ENCODE peak calls at places on chromosomes 6 and 20, in eight cellular contexts. A is Peyer's patch, H is skeletal muscle cell, S is psoas muscle, U is activated gamma-delta T cell treated with Interleukin-2 at 50 U/mL for 16 hours, I is B cell, O is K562, M is A549. L is an unnamed sample.

GRCh38 chr6:15264902-15265761 is 19.3 kb downstream of the JARID2 start:
- DNase-seq in U (no peak), A (no peak), S (peak; percentile 64), O (peak; percentile 51), M (no peak), H (peak; percentile 77), I (no peak), L (no peak)

GRCh38 chr20:34343458-34344255 is 19.4 kb upstream of the ITCH start:
- DNase-seq in U (no peak), O (no peak), A (no peak), H (no peak), M (no peak), S (no peak), I (no peak), L (no peak)

GRCh38 chr6:67221226-67221625 is 1413.9 kb upstream of the ADGRB3 start:
- DNase-seq in S (no peak), H (peak; percentile 8), A (no peak), U (no peak), M (no peak), I (no peak), O (no peak), L (no peak)

GRCh38 chr6:110731196-110731595 is 84.1 kb downstream of the CDK19 start:
- DNase-seq in H (no peak), O (no peak), S (no peak), M (no peak), I (no peak), A (no peak), U (no peak), L (no peak)

GRCh38 chr6:53342210-53342609 is 6.5 kb downstream of the ELOVL5 start:
- DNase-seq in I (no peak), M (no peak), S (no peak), O (no peak), H (no peak), U (no peak), A (no peak), L (no peak)

GRCh38 chr6:43706788-43707187 is 19.2 kb upstream of the MRPS18A start:
- DNase-seq in U (no peak), S (no peak), A (no peak), M (no peak), I (no peak), O (no peak), H (no peak), L (no peak)

GRCh38 chr6:38063973-38064372 is 244.4 kb downstream of the ZFAND3 start:
- DNase-seq in A (no peak), H (no peak), M (no peak), S (no peak), O (no peak), I (no peak), U (no peak), L (no peak)

GRCh38 chr6:40791004-40791403 is 203.8 kb upstream of the LRFN2 start:
- DNase-seq in I (no peak), H (no peak), M (no peak), S (no peak), U (no peak), O (no peak), A (no peak), L (no peak)

GRCh38 chr20:23624307-23624706 is 13.4 kb downstream of the CST3 start:
- DNase-seq in A (no peak), M (no peak), O (no peak), H (no peak), U (no peak), S (no peak), I (no peak), L (no peak)

GRCh38 chr20:53865905-53866786 is 204.2 kb downstream of the BCAS1 start:
- DNase-seq in H (no peak), I (no peak), A (peak; percentile 30), M (peak; percentile 32), O (no peak), S (no peak), U (no peak), L (no peak)

GRCh38 chr6:132087391-132087790 is 136.2 kb upstream of the CCN2 start:
- DNase-seq in M (no peak), A (no peak), S (no peak), I (no peak), O (no peak), U (no peak), H (peak; percentile 61), L (no peak)

GRCh38 chr20:40562031-40562430 is 127.0 kb downstream of the MAFB start:
- DNase-seq in S (no peak), H (no peak), O (no peak), U (no peak), M (no peak), A (no peak), I (no peak), L (no peak)

GRCh38 chr6:21616005-21616404 is 22.5 kb downstream of the SOX4 start:
- DNase-seq in S (no peak), O (no peak), A (no peak), U (no peak), I (no peak), H (no peak), M (no peak), L (no peak)

GRCh38 chr6:17705778-17706579 is 746 bp downstream of the NUP153 start:
- DNase-seq in U (peak; percentile 77), A (peak; percentile 80), O (no peak), H (no peak), I (peak; percentile 92), M (peak; percentile 48), S (peak; percentile 80), L (peak; percentile 87)

GRCh38 chr6:75791881-75792280 is 42.8 kb downstream of the MYO6 start:
- DNase-seq in S (no peak), A (no peak), O (no peak), I (no peak), M (no peak), U (no peak), H (no peak), L (no peak)

GRCh38 chr6:3526962-3527796 is 70.3 kb upstream of the SLC22A23 start:
- DNase-seq in U (no peak), A (no peak), O (no peak), I (no peak), S (no peak), H (no peak), M (no peak), L (no peak)

GRCh38 chr6:54588176-54588575 is 258.4 kb upstream of the FAM83B start:
- DNase-seq in M (no peak), H (peak; percentile 10), I (no peak), A (no peak), O (no peak), S (no peak), U (no peak), L (no peak)

GRCh38 chr6:121247386-121247785 is 86.9 kb downstream of the TBC1D32 start:
- DNase-seq in O (no peak), S (no peak), M (no peak), H (peak; percentile 15), A (no peak), I (no peak), U (no peak), L (no peak)

GRCh38 chr6:142146828-142147662 is at the start of the genes NMBR and VTA1:
- DNase-seq in O (peak; percentile 94), I (peak; percentile 71), U (peak; percentile 94), M (peak; percentile 83), S (peak; percentile 98), A (peak; percentile 96), H (peak; percentile 99), L (peak; percentile 80)

GRCh38 chr6:122869437-122870024 is 80.5 kb downstream of the SMPDL3A start:
- DNase-seq in H (peak; percentile 22), I (no peak), S (no peak), U (no peak), O (peak; percentile 25), A (no peak), M (peak; percentile 15), L (peak; percentile 34)

GRCh38 chr20:58011106-58011946 is 217.1 kb downstream of the ANKRD60 start:
- DNase-seq in M (no peak), I (no peak), U (no peak), A (no peak), S (no peak), H (no peak), O (no peak), L (no peak)

GRCh38 chr6:139983555-139984276 is 609.3 kb upstream of the CITED2 start:
- DNase-seq in M (no peak), S (no peak), A (no peak), I (no peak), U (no peak), H (peak; percentile 71), O (no peak), L (no peak)

GRCh38 chr20:45945678-45946148 is 11.2 kb downstream of the PCIF1 start:
- DNase-seq in M (no peak), H (no peak), S (no peak), A (no peak), O (no peak), I (no peak), U (no peak), L (no peak)

GRCh38 chr6:150667977-150668716 is 68.5 kb downstream of the PLEKHG1 start:
- DNase-seq in H (peak; percentile 55), O (peak; percentile 22), A (peak; percentile 48), S (peak; percentile 90), I (no peak), U (no peak), M (peak; percentile 6), L (no peak)

GRCh38 chr6:18343741-18344140 is 43.4 kb upstream of the RNF144B start:
- DNase-seq in S (no peak), H (peak; percentile 50), O (no peak), U (no peak), M (no peak), A (no peak), I (no peak), L (no peak)

GRCh38 chr6:40948598-40948997 is 90.4 kb downstream of the UNC5CL start:
- DNase-seq in M (no peak), A (no peak), S (no peak), U (no peak), I (no peak), O (no peak), H (no peak), L (no peak)

GRCh38 chr6:19287928-19288327 is 549.2 kb upstream of the ID4 start:
- DNase-seq in I (no peak), H (no peak), S (no peak), A (no peak), O (no peak), M (no peak), U (no peak), L (no peak)

GRCh38 chr6:108029226-108029921 is 45.2 kb downstream of the OSTM1 start:
- DNase-seq in M (no peak), I (no peak), H (no peak), U (no peak), S (no peak), O (no peak), A (no peak), L (no peak)

GRCh38 chr6:108118791-108119211 is 44.3 kb upstream of the OSTM1 start:
- DNase-seq in U (no peak), M (no peak), S (no peak), H (no peak), A (no peak), I (peak; percentile 57), O (no peak), L (peak; percentile 56)

GRCh38 chr6:11831653-11832052 is 53.0 kb upstream of the ADTRP start:
- DNase-seq in S (no peak), H (no peak), O (no peak), M (no peak), U (no peak), A (no peak), I (no peak), L (no peak)

GRCh38 chr20:1277529-1278322 is 11.6 kb downstream of the SNPH start:
- DNase-seq in O (no peak), A (no peak), S (no peak), U (no peak), M (no peak), I (no peak), H (no peak), L (no peak)

GRCh38 chr6:5302995-5303622 is 41.8 kb downstream of the FARS2 start:
- DNase-seq in M (peak; percentile 33), I (peak; percentile 47), U (peak; percentile 48), O (no peak), H (no peak), A (peak; percentile 61), S (peak; percentile 61), L (peak; percentile 48)

GRCh38 chr6:169266746-169267629 is 13.3 kb upstream of the THBS2 start:
- DNase-seq in H (no peak), O (no peak), U (no peak), S (no peak), M (no peak), I (no peak), A (no peak), L (no peak)

GRCh38 chr6:42901538-42901957 is 14.3 kb upstream of the PTCRA start:
- DNase-seq in H (peak; percentile 30), U (peak; percentile 71), A (peak; percentile 71), M (peak; percentile 41), I (peak; percentile 51), O (peak; percentile 74), S (peak; percentile 85), L (peak; percentile 56)